ENCODE peak calls at places on chromosomes 4 and X, in eight cellular contexts. One of them, this sample, is unnamed.

GRCh38 chr4:102564399-102564921 is 63.3 kb downstream of the NFKB1 start:
- DNase-seq in AG08396: peak; percentile 18
- DNase-seq in GM03348: peak; percentile 41
- DNase-seq in RPMI7951: peak; percentile 65
- DNase-seq in NCI-H1105: no peak
- DNase-seq in iPS-NIHi11: no peak
- DNase-seq in activated CD4-positive, CD25-positive, alpha-beta regulatory T cell: no peak
- DNase-seq in Kasumi-1: peak; percentile 52
- DNase-seq in this sample: no peak

GRCh38 chrX:10665681-10666080 is 45.3 kb upstream of the MID1 start:
- DNase-seq in AG08396: no peak
- DNase-seq in GM03348: no peak
- DNase-seq in RPMI7951: no peak
- DNase-seq in NCI-H1105: no peak
- DNase-seq in iPS-NIHi11: no peak
- DNase-seq in activated CD4-positive, CD25-positive, alpha-beta regulatory T cell: no peak
- DNase-seq in Kasumi-1: no peak
- DNase-seq in this sample: no peak

GRCh38 chrX:19670854-19671620 is 155.7 kb upstream of the MAP3K15 start:
- DNase-seq in AG08396: peak; percentile 19
- DNase-seq in GM03348: peak; percentile 58
- DNase-seq in RPMI7951: peak; percentile 89
- DNase-seq in NCI-H1105: no peak
- DNase-seq in iPS-NIHi11: peak; percentile 13
- DNase-seq in activated CD4-positive, CD25-positive, alpha-beta regulatory T cell: no peak
- DNase-seq in Kasumi-1: no peak
- DNase-seq in this sample: no peak

GRCh38 chr4:7394681-7395451 is 39.9 kb downstream of the PSAPL1 start:
- DNase-seq in AG08396: no peak
- DNase-seq in GM03348: no peak
- DNase-seq in RPMI7951: no peak
- DNase-seq in NCI-H1105: no peak
- DNase-seq in iPS-NIHi11: no peak
- DNase-seq in activated CD4-positive, CD25-positive, alpha-beta regulatory T cell: no peak
- DNase-seq in Kasumi-1: no peak
- DNase-seq in this sample: no peak

GRCh38 chrX:46250151-46250550 is 295.1 kb downstream of the ZNF674 start:
- DNase-seq in AG08396: no peak
- DNase-seq in GM03348: no peak
- DNase-seq in RPMI7951: no peak
- DNase-seq in NCI-H1105: no peak
- DNase-seq in iPS-NIHi11: no peak
- DNase-seq in activated CD4-positive, CD25-positive, alpha-beta regulatory T cell: no peak
- DNase-seq in Kasumi-1: no peak
- DNase-seq in this sample: no peak

GRCh38 chrX:136725446-136726104 is 55.2 kb downstream of the ARHGEF6 start:
- DNase-seq in AG08396: peak; percentile 50
- DNase-seq in GM03348: peak; percentile 60
- DNase-seq in RPMI7951: peak; percentile 35
- DNase-seq in NCI-H1105: no peak
- DNase-seq in iPS-NIHi11: no peak
- DNase-seq in activated CD4-positive, CD25-positive, alpha-beta regulatory T cell: no peak
- DNase-seq in Kasumi-1: no peak
- DNase-seq in this sample: no peak

GRCh38 chrX:66489339-66489738 is 149.5 kb downstream of the EDA2R start:
- DNase-seq in AG08396: no peak
- DNase-seq in GM03348: no peak
- DNase-seq in RPMI7951: no peak
- DNase-seq in NCI-H1105: no peak
- DNase-seq in iPS-NIHi11: no peak
- DNase-seq in activated CD4-positive, CD25-positive, alpha-beta regulatory T cell: no peak
- DNase-seq in Kasumi-1: no peak
- DNase-seq in this sample: no peak

GRCh38 chr4:127501103-127501502 is 131.7 kb upstream of the INTU start:
- DNase-seq in AG08396: no peak
- DNase-seq in GM03348: peak; percentile 9
- DNase-seq in RPMI7951: no peak
- DNase-seq in NCI-H1105: no peak
- DNase-seq in iPS-NIHi11: no peak
- DNase-seq in activated CD4-positive, CD25-positive, alpha-beta regulatory T cell: no peak
- DNase-seq in Kasumi-1: peak; percentile 44
- DNase-seq in this sample: no peak

GRCh38 chr4:110198472-110199419 is at the start of gene ELOVL6:
- DNase-seq in AG08396: peak; percentile 75
- DNase-seq in GM03348: peak; percentile 83
- DNase-seq in RPMI7951: peak; percentile 68
- DNase-seq in NCI-H1105: peak; percentile 43
- DNase-seq in iPS-NIHi11: peak; percentile 74
- DNase-seq in activated CD4-positive, CD25-positive, alpha-beta regulatory T cell: peak; percentile 3
- DNase-seq in Kasumi-1: peak; percentile 59
- DNase-seq in this sample: no peak

GRCh38 chr4:15162046-15162445 is 159.8 kb downstream of the CPEB2 start:
- DNase-seq in AG08396: no peak
- DNase-seq in GM03348: no peak
- DNase-seq in RPMI7951: no peak
- DNase-seq in NCI-H1105: no peak
- DNase-seq in iPS-NIHi11: peak; percentile 47
- DNase-seq in activated CD4-positive, CD25-positive, alpha-beta regulatory T cell: no peak
- DNase-seq in Kasumi-1: no peak
- DNase-seq in this sample: no peak

GRCh38 chr4:16289872-16290554 is 63.7 kb upstream of the TAPT1 start:
- DNase-seq in AG08396: peak; percentile 29
- DNase-seq in GM03348: peak; percentile 50
- DNase-seq in RPMI7951: peak; percentile 30
- DNase-seq in NCI-H1105: no peak
- DNase-seq in iPS-NIHi11: peak; percentile 50
- DNase-seq in activated CD4-positive, CD25-positive, alpha-beta regulatory T cell: no peak
- DNase-seq in Kasumi-1: peak; percentile 56
- DNase-seq in this sample: peak; percentile 8